ENCODE peak calls at places on chromosomes 12 and 14, in seven cellular contexts. W is cardiac muscle cell, I is thyroid gland, R is heart right ventricle, U is pancreas, P is spleen, Z is HepG2. K is an unnamed sample.

GRCh38 chr12:48119834-48120195 is 651 bp downstream of the PFKM start:
- DNase-seq in W (peak), I (no peak), R (no peak), U (no peak), P (no peak), Z (no peak), K (no peak)

GRCh38 chr12:103829092-103829491 is 11.9 kb downstream of the NT5DC3 start:
- DNase-seq in W (no peak), I (no peak), R (no peak), U (no peak), P (no peak), Z (no peak), K (no peak)

GRCh38 chr14:45135181-45135580 is 549 bp upstream of the FANCM start:
- DNase-seq in W (peak), I (no peak), R (no peak), U (no peak), P (no peak), Z (no peak), K (no peak)

GRCh38 chr14:60724080-60724618 is at the start of gene SIX4:
- DNase-seq in W (peak), I (peak), R (peak), U (peak), P (no peak), Z (peak), K (peak)

GRCh38 chr12:3587402-3588013 is 96.5 kb downstream of the PRMT8 start:
- DNase-seq in W (no peak), I (no peak), R (no peak), U (no peak), P (no peak), Z (no peak), K (no peak)

GRCh38 chr14:23512156-23512555 is 39.4 kb downstream of the ZFHX2 start:
- DNase-seq in W (no peak), I (no peak), R (no peak), U (no peak), P (no peak), Z (no peak), K (no peak)

GRCh38 chr14:33674716-33675115 is 276.2 kb downstream of the EGLN3 start:
- DNase-seq in W (no peak), I (no peak), R (no peak), U (no peak), P (no peak), Z (no peak), K (no peak)

GRCh38 chr14:38553586-38553985 is 297.7 kb upstream of the CLEC14A start:
- DNase-seq in W (no peak), I (no peak), R (no peak), U (no peak), P (no peak), Z (no peak), K (no peak)

GRCh38 chr14:100532916-100533630 is 54.1 kb downstream of the BEGAIN start:
- DNase-seq in W (no peak), I (no peak), R (peak), U (peak), P (peak), Z (no peak), K (peak)

GRCh38 chr12:473863-474577 is 14.3 kb downstream of the B4GALNT3 start:
- DNase-seq in W (no peak), I (no peak), R (no peak), U (no peak), P (no peak), Z (no peak), K (no peak)

GRCh38 chr14:80215756-80216581 is 4.7 kb upstream of the DIO2 start:
- DNase-seq in W (no peak), I (no peak), R (peak), U (no peak), P (no peak), Z (no peak), K (no peak)

GRCh38 chr12:14416658-14417057 is 51.2 kb downstream of the ATF7IP start:
- DNase-seq in W (peak), I (no peak), R (no peak), U (no peak), P (no peak), Z (peak), K (no peak)

GRCh38 chr12:116319851-116320621 is 42.5 kb upstream of the MED13L start:
- DNase-seq in W (peak), I (peak), R (peak), U (no peak), P (no peak), Z (no peak), K (no peak)

GRCh38 chr14:88422919-88423318 is 37.5 kb downstream of the SPATA7 start:
- DNase-seq in W (no peak), I (no peak), R (no peak), U (no peak), P (no peak), Z (no peak), K (no peak)

GRCh38 chr12:122884860-122885259 is 11.1 kb downstream of the VPS37B start:
- DNase-seq in W (no peak), I (no peak), R (no peak), U (no peak), P (no peak), Z (no peak), K (no peak)

GRCh38 chr14:28751467-28752058 is 15.0 kb upstream of the FOXG1 start:
- DNase-seq in W (peak), I (peak), R (no peak), U (no peak), P (no peak), Z (peak), K (no peak)

GRCh38 chr12:94749890-94750289 is 99.5 kb upstream of the TMCC3 start:
- DNase-seq in W (no peak), I (no peak), R (no peak), U (no peak), P (no peak), Z (no peak), K (no peak)

GRCh38 chr12:123398177-123398916 is 14.4 kb downstream of the KMT5A start:
- DNase-seq in W (no peak), I (peak), R (peak), U (peak), P (no peak), Z (no peak), K (no peak)

GRCh38 chr14:61668267-61668666 is 27.0 kb upstream of the HIF1A start:
- DNase-seq in W (no peak), I (no peak), R (no peak), U (no peak), P (no peak), Z (no peak), K (no peak)

GRCh38 chr14:44895716-44896115 is 66.0 kb downstream of the KLHL28 start:
- DNase-seq in W (no peak), I (no peak), R (no peak), U (no peak), P (no peak), Z (no peak), K (no peak)

GRCh38 chr14:97331526-97331925 is 534.3 kb downstream of the VRK1 start:
- DNase-seq in W (no peak), I (no peak), R (no peak), U (no peak), P (no peak), Z (no peak), K (no peak)

GRCh38 chr12:19144287-19144686 is 14.8 kb downstream of the PLEKHA5 start:
- DNase-seq in W (no peak), I (no peak), R (no peak), U (no peak), P (no peak), Z (no peak), K (no peak)

GRCh38 chr12:48861111-48861510 is 4.6 kb downstream of the RND1 start:
- DNase-seq in W (no peak), I (no peak), R (no peak), U (no peak), P (no peak), Z (no peak), K (no peak)

GRCh38 chr14:36947362-36947761 is 225.0 kb downstream of the SLC25A21 start:
- DNase-seq in W (no peak), I (no peak), R (no peak), U (no peak), P (no peak), Z (no peak), K (no peak)

GRCh38 chr14:103847954-103848719 is 762 bp upstream of the PPP1R13B start:
- DNase-seq in W (peak), I (peak), R (peak), U (peak), P (peak), Z (peak), K (no peak)

GRCh38 chr14:59583755-59584154 is 7.1 kb upstream of the CCDC175 start:
- DNase-seq in W (peak), I (no peak), R (no peak), U (no peak), P (no peak), Z (no peak), K (no peak)

GRCh38 chr12:113762155-113762848 is 203.8 kb downstream of the RBM19 start:
- DNase-seq in W (no peak), I (no peak), R (no peak), U (no peak), P (no peak), Z (no peak), K (no peak)

GRCh38 chr14:94992046-94992445 is 165.3 kb downstream of the DICER1 start:
- DNase-seq in W (no peak), I (no peak), R (no peak), U (no peak), P (no peak), Z (no peak), K (no peak)

GRCh38 chr12:42128888-42129287 is 15.8 kb downstream of the GXYLT1 start:
- DNase-seq in W (no peak), I (no peak), R (no peak), U (no peak), P (no peak), Z (no peak), K (no peak)

GRCh38 chr12:89225808-89226368 is 126.4 kb downstream of the DUSP6 start:
- DNase-seq in W (no peak), I (peak), R (no peak), U (no peak), P (no peak), Z (no peak), K (peak)

GRCh38 chr14:58574623-58575022 is 63.1 kb upstream of the DACT1 start:
- DNase-seq in W (peak), I (no peak), R (no peak), U (no peak), P (no peak), Z (no peak), K (no peak)
- TF ChIP-seq CTCF in W (peak), I (no peak), R (no peak), U (no peak), P (no peak), Z (no peak), K (peak)

GRCh38 chr14:64337901-64338615 is 43.9 kb upstream of the ESR2 start:
- DNase-seq in W (peak), I (peak), R (no peak), U (peak), P (peak), Z (peak), K (peak)
- H3K27ac ChIP-seq in W (peak), I (peak), R (peak), U (peak), P (peak), Z (peak), K (peak)

DNA sequence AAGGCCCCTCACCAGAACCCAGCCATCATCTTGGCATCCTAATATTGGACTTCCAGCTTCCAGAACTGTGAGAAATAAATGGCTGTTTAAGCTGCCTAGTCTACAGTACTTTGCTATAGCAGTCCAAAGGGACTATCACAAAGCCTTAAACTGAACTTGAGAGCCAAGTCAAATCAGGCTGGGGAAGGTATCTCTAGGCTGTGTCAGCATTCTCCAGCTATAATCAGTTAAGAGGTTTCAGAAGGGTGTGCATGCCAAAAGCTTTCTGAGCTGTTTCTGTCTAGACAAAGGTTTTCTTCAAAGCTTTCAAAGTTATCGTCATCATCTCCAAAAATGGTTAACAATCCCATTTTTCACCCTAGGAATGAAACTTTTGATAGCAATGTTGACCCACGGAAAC is 7.6 kb downstream of the ASCL4 start:
- DNase-seq in W (no peak), I (no peak), R (no peak), U (no peak), P (no peak), Z (no peak), K (no peak)
- TF ChIP-seq CTCF in W (no peak), I (no peak), R (no peak), U (no peak), P (no peak), Z (no peak), K (no peak)

DNA sequence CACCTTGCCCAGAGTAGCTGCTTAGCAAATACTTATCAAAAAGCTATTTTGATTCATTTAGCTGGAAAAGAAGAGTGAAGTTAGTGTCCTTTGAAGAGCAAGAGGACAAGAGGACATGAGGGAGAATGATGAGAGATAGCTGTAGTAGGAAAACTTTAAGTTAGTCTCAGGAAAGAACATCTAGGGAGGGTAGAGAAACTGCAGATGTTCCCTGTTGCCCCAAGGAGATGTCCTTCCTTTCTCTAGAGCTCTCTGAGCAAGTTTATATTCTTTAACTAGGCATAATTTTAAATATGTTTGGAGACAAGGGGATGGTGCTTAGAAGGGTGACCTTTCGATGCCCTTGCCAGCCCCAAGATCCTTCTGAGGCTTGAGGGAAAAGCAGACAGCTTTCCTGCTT is 529.1 kb upstream of the TBX3 start:
- DNase-seq in W (no peak), I (no peak), R (no peak), U (no peak), P (no peak), Z (no peak), K (no peak)
- H3K27ac ChIP-seq in W (peak), I (no peak), R (peak), U (no peak), P (no peak), Z (no peak), K (no peak)

GRCh38 chr14:26549571-26549970 is 48.3 kb downstream of the NOVA1 start:
- DNase-seq in W (peak), I (no peak), R (no peak), U (no peak), P (no peak), Z (no peak), K (no peak)
- TF ChIP-seq CTCF in W (no peak), I (no peak), R (no peak), U (no peak), P (no peak), Z (no peak), K (no peak)

GRCh38 chr14:75996488-75996887 is 10.9 kb downstream of the IFT43 start:
- DNase-seq in W (no peak), I (no peak), R (no peak), U (no peak), P (no peak), Z (no peak), K (no peak)

GRCh38 chr14:75995372-75996041 is 9.9 kb downstream of the IFT43 start:
- DNase-seq in W (no peak), I (no peak), R (peak), U (no peak), P (no peak), Z (no peak), K (no peak)

GRCh38 chr14:75990297-75990696 is 4.7 kb downstream of the IFT43 start:
- DNase-seq in W (no peak), I (no peak), R (no peak), U (no peak), P (no peak), Z (no peak), K (no peak)

GRCh38 chr14:75991753-75992152 is 6.2 kb downstream of the IFT43 start:
- DNase-seq in W (no peak), I (no peak), R (no peak), U (no peak), P (no peak), Z (no peak), K (no peak)

DNA sequence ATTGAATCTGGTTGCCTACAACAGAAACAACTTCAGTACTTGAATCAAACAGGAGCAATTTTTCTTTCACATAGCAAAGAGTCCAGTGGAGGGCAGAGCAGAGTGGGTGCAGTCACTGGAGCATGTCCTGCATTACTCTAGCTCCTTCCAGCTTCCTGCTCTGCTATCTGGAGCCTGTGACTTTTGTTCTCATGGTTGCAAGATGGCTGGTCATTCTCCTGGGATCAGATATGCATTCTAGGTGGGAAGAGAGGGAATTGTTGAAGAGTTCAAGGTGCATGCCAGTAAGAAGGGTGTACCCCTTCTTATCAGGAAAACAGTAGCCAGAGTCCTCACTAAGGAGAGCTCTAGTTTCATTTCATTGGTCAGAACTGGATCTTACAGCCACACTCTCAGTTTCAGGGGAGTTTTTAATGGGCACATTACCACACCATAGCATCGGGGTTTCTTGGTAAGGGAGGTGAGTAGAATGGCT is 8.0 kb downstream of the IFT43 start:
- DNase-seq in W (no peak), I (peak), R (no peak), U (no peak), P (no peak), Z (no peak), K (no peak)
- H3K27ac ChIP-seq in W (no peak), I (peak), R (no peak), U (no peak), P (no peak), Z (no peak), K (no peak)

DNA sequence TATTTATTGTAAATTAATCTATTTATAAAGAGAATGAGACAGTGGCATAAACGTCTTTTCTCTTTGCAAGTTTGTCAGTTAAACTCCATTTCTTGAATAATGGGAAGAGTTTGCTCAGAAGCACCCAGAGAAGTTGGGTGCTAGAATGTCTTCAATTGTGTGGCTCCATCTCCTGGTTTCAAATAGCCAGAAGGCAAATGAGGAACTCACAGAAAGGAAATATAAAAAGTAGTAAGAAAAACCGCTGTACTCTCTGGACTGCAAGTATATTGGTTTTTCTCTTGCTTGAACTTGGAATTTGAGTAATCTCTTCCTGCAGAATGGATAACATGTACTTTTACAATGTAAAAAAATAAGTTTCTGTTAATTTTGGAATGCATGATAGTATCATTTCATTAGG is 217.5 kb downstream of the DPY19L2 start:
- DNase-seq in W (no peak), I (no peak), R (no peak), U (no peak), P (no peak), Z (no peak), K (no peak)
- TF ChIP-seq CTCF in W (no peak), I (no peak), R (no peak), U (no peak), P (no peak), Z (no peak), K (peak)

GRCh38 chr12:51960890-51961289 is 9.4 kb downstream of the ACVR1B start:
- DNase-seq in W (no peak), I (no peak), R (no peak), U (no peak), P (no peak), Z (no peak), K (no peak)
- H3K27ac ChIP-seq in W (no peak), I (no peak), R (no peak), U (no peak), P (no peak), Z (peak), K (no peak)

GRCh38 chr14:86168376-86168775 is 638.4 kb downstream of the FLRT2 start:
- DNase-seq in W (no peak), I (no peak), R (no peak), U (no peak), P (no peak), Z (no peak), K (no peak)

GRCh38 chr14:86166541-86166940 is 636.6 kb downstream of the FLRT2 start:
- DNase-seq in W (no peak), I (no peak), R (no peak), U (no peak), P (no peak), Z (no peak), K (no peak)
- TF ChIP-seq CTCF in W (no peak), I (no peak), R (no peak), U (no peak), P (no peak), Z (no peak), K (no peak)

K was measured in RWPE2.